ENCODE peak calls at places on chromosomes 12 and 14, in eight cellular contexts. One of them, this sample, is unnamed.

GRCh38 chr12:68245071-68246021 is 8.1 kb downstream of the IL22 start:
- DNase-seq in stimulated activated CD4-positive, alpha-beta T cell treated with anti-CD3 and anti-CD28 coated beads, TNF-alpha, amount 100 ng/mL, for 1 hour: no peak
- DNase-seq in naive thymus-derived CD8-positive, alpha-beta T cell: no peak
- DNase-seq in dorsolateral prefrontal cortex: no peak
- DNase-seq in H7: no peak
- DNase-seq in stimulated activated naive CD4-positive, alpha-beta T cell: no peak
- DNase-seq in GM23248: no peak
- DNase-seq in NCI-H1105: no peak
- DNase-seq in this sample: no peak

GRCh38 chr12:128820723-128821432 is 2.9 kb downstream of the SLC15A4 start:
- DNase-seq in dorsolateral prefrontal cortex: peak; percentile 50
- DNase-seq in NCI-H1105: no peak
- DNase-seq in H7: no peak
- DNase-seq in stimulated activated CD4-positive, alpha-beta T cell treated with anti-CD3 and anti-CD28 coated beads, TNF-alpha, amount 100 ng/mL, for 1 hour: no peak
- DNase-seq in GM23248: no peak
- DNase-seq in stimulated activated naive CD4-positive, alpha-beta T cell: no peak
- DNase-seq in naive thymus-derived CD8-positive, alpha-beta T cell: no peak
- DNase-seq in this sample: peak; percentile 47

GRCh38 chr14:52338282-52338681 is 24.2 kb downstream of the PTGER2 start:
- DNase-seq in naive thymus-derived CD8-positive, alpha-beta T cell: no peak
- DNase-seq in GM23248: peak; percentile 72
- DNase-seq in dorsolateral prefrontal cortex: no peak
- DNase-seq in H7: no peak
- DNase-seq in NCI-H1105: no peak
- DNase-seq in stimulated activated naive CD4-positive, alpha-beta T cell: no peak
- DNase-seq in stimulated activated CD4-positive, alpha-beta T cell treated with anti-CD3 and anti-CD28 coated beads, TNF-alpha, amount 100 ng/mL, for 1 hour: no peak
- DNase-seq in this sample: no peak

GRCh38 chr12:68287106-68287505 is 33.7 kb upstream of the IL22 start:
- DNase-seq in NCI-H1105: no peak
- DNase-seq in naive thymus-derived CD8-positive, alpha-beta T cell: no peak
- DNase-seq in H7: no peak
- DNase-seq in dorsolateral prefrontal cortex: no peak
- DNase-seq in stimulated activated naive CD4-positive, alpha-beta T cell: no peak
- DNase-seq in stimulated activated CD4-positive, alpha-beta T cell treated with anti-CD3 and anti-CD28 coated beads, TNF-alpha, amount 100 ng/mL, for 1 hour: no peak
- DNase-seq in GM23248: no peak
- DNase-seq in this sample: no peak

GRCh38 chr14:102323102-102323501 is 3.6 kb downstream of the ZNF839 start:
- DNase-seq in H7: peak; percentile 78
- DNase-seq in stimulated activated CD4-positive, alpha-beta T cell treated with anti-CD3 and anti-CD28 coated beads, TNF-alpha, amount 100 ng/mL, for 1 hour: no peak
- DNase-seq in dorsolateral prefrontal cortex: peak; percentile 89
- DNase-seq in NCI-H1105: peak; percentile 18
- DNase-seq in GM23248: peak; percentile 96
- DNase-seq in stimulated activated naive CD4-positive, alpha-beta T cell: no peak
- DNase-seq in naive thymus-derived CD8-positive, alpha-beta T cell: no peak
- DNase-seq in this sample: peak; percentile 4

GRCh38 chr12:48998497-48999353 is 450 bp downstream of the DDN start:
- DNase-seq in stimulated activated CD4-positive, alpha-beta T cell treated with anti-CD3 and anti-CD28 coated beads, TNF-alpha, amount 100 ng/mL, for 1 hour: no peak
- DNase-seq in GM23248: peak; percentile 65
- DNase-seq in H7: peak; percentile 79
- DNase-seq in naive thymus-derived CD8-positive, alpha-beta T cell: no peak
- DNase-seq in NCI-H1105: no peak
- DNase-seq in dorsolateral prefrontal cortex: no peak
- DNase-seq in stimulated activated naive CD4-positive, alpha-beta T cell: peak; percentile 29
- DNase-seq in this sample: no peak

GRCh38 chr12:60577607-60578006 is 981.8 kb downstream of the SLC16A7 start:
- DNase-seq in naive thymus-derived CD8-positive, alpha-beta T cell: no peak
- DNase-seq in dorsolateral prefrontal cortex: no peak
- DNase-seq in H7: no peak
- DNase-seq in NCI-H1105: no peak
- DNase-seq in GM23248: no peak
- DNase-seq in stimulated activated naive CD4-positive, alpha-beta T cell: no peak
- DNase-seq in stimulated activated CD4-positive, alpha-beta T cell treated with anti-CD3 and anti-CD28 coated beads, TNF-alpha, amount 100 ng/mL, for 1 hour: no peak
- DNase-seq in this sample: no peak

GRCh38 chr12:8664228-8664963 is 1.8 kb upstream of the MFAP5 start:
- DNase-seq in naive thymus-derived CD8-positive, alpha-beta T cell: no peak
- DNase-seq in NCI-H1105: no peak
- DNase-seq in stimulated activated naive CD4-positive, alpha-beta T cell: no peak
- DNase-seq in H7: no peak
- DNase-seq in dorsolateral prefrontal cortex: no peak
- DNase-seq in stimulated activated CD4-positive, alpha-beta T cell treated with anti-CD3 and anti-CD28 coated beads, TNF-alpha, amount 100 ng/mL, for 1 hour: no peak
- DNase-seq in GM23248: peak; percentile 66
- DNase-seq in this sample: no peak

GRCh38 chr12:104793968-104794367 is 164.1 kb downstream of the SLC41A2 start:
- DNase-seq in NCI-H1105: no peak
- DNase-seq in stimulated activated naive CD4-positive, alpha-beta T cell: no peak
- DNase-seq in dorsolateral prefrontal cortex: no peak
- DNase-seq in H7: no peak
- DNase-seq in naive thymus-derived CD8-positive, alpha-beta T cell: no peak
- DNase-seq in GM23248: no peak
- DNase-seq in stimulated activated CD4-positive, alpha-beta T cell treated with anti-CD3 and anti-CD28 coated beads, TNF-alpha, amount 100 ng/mL, for 1 hour: no peak
- DNase-seq in this sample: no peak

GRCh38 chr14:85535316-85535715 is 5.4 kb downstream of the FLRT2 start:
- DNase-seq in stimulated activated naive CD4-positive, alpha-beta T cell: no peak
- DNase-seq in NCI-H1105: no peak
- DNase-seq in dorsolateral prefrontal cortex: no peak
- DNase-seq in H7: no peak
- DNase-seq in naive thymus-derived CD8-positive, alpha-beta T cell: no peak
- DNase-seq in stimulated activated CD4-positive, alpha-beta T cell treated with anti-CD3 and anti-CD28 coated beads, TNF-alpha, amount 100 ng/mL, for 1 hour: no peak
- DNase-seq in GM23248: peak; percentile 17
- DNase-seq in this sample: no peak

GRCh38 chr12:131905081-131905639 is 10.7 kb downstream of the ULK1 start:
- DNase-seq in GM23248: no peak
- DNase-seq in stimulated activated CD4-positive, alpha-beta T cell treated with anti-CD3 and anti-CD28 coated beads, TNF-alpha, amount 100 ng/mL, for 1 hour: no peak
- DNase-seq in stimulated activated naive CD4-positive, alpha-beta T cell: no peak
- DNase-seq in NCI-H1105: no peak
- DNase-seq in H7: no peak
- DNase-seq in naive thymus-derived CD8-positive, alpha-beta T cell: no peak
- DNase-seq in dorsolateral prefrontal cortex: no peak
- DNase-seq in this sample: no peak

GRCh38 chr14:27384124-27384523 is 786.3 kb upstream of the NOVA1 start:
- DNase-seq in naive thymus-derived CD8-positive, alpha-beta T cell: no peak
- DNase-seq in NCI-H1105: no peak
- DNase-seq in GM23248: no peak
- DNase-seq in stimulated activated naive CD4-positive, alpha-beta T cell: no peak
- DNase-seq in H7: no peak
- DNase-seq in stimulated activated CD4-positive, alpha-beta T cell treated with anti-CD3 and anti-CD28 coated beads, TNF-alpha, amount 100 ng/mL, for 1 hour: no peak
- DNase-seq in dorsolateral prefrontal cortex: no peak
- DNase-seq in this sample: no peak

GRCh38 chr12:92649511-92650227 is 53.1 kb upstream of the PLEKHG7 start:
- DNase-seq in naive thymus-derived CD8-positive, alpha-beta T cell: peak; percentile 53
- DNase-seq in H7: peak; percentile 56
- DNase-seq in stimulated activated naive CD4-positive, alpha-beta T cell: peak; percentile 60
- DNase-seq in dorsolateral prefrontal cortex: peak; percentile 44
- DNase-seq in GM23248: peak; percentile 92
- DNase-seq in NCI-H1105: peak; percentile 46
- DNase-seq in stimulated activated CD4-positive, alpha-beta T cell treated with anti-CD3 and anti-CD28 coated beads, TNF-alpha, amount 100 ng/mL, for 1 hour: peak; percentile 42
- DNase-seq in this sample: peak; percentile 54

This sample was measured in NCI-H2029.